ENCODE peak calls at places on chromosomes 12 and 14, in ten cellular contexts. I is HCT116, G is A549, P is sigmoid colon, R is K562, E is ovary, L is stomach, N is lower leg skin, A is transverse colon, U is heart left ventricle. V is an unnamed sample.

GRCh38 chr14:36132826-36133225 is 43.7 kb downstream of the PTCSC3 start:
- DNase-seq in U (no peak), G (no peak), L (no peak), I (no peak), R (no peak), A (no peak), E (no peak), P (no peak), N (no peak), V (no peak)

GRCh38 chr12:32179011-32179395 is 72.4 kb downstream of the BICD1 start:
- DNase-seq in U (no peak), P (no peak), G (no peak), R (no peak), E (no peak), N (no peak), A (no peak), L (no peak), I (no peak), V (no peak)

GRCh38 chr12:56687225-56688128 is 607 bp downstream of the PTGES3 start:
- DNase-seq in L (peak; percentile 64), E (peak; percentile 60), A (peak; percentile 69), N (peak; percentile 70), P (peak; percentile 81), I (no peak), R (peak; percentile 67), U (peak; percentile 62), G (peak; percentile 58), V (no peak)

GRCh38 chr12:126936181-126936851 is 1330.7 kb upstream of the TMEM132C start:
- DNase-seq in N (no peak), A (peak; percentile 33), R (no peak), E (no peak), P (peak; percentile 87), G (peak; percentile 39), L (no peak), U (peak; percentile 44), I (peak; percentile 19), V (peak; percentile 26)

GRCh38 chr14:73748858-73749357 is 34.7 kb upstream of the PNMA1 start:
- DNase-seq in G (no peak), E (no peak), A (no peak), L (no peak), R (no peak), U (no peak), P (no peak), N (no peak), I (no peak), V (no peak)

GRCh38 chr14:95037273-95037672 is 120.1 kb downstream of the DICER1 start:
- DNase-seq in E (no peak), U (no peak), N (no peak), R (no peak), P (no peak), A (no peak), I (no peak), L (no peak), G (no peak), V (no peak)

GRCh38 chr12:132723764-132724140 is 13.1 kb downstream of the PGAM5 start:
- DNase-seq in A (no peak), I (no peak), N (no peak), R (no peak), P (no peak), L (no peak), U (no peak), G (no peak), E (no peak), V (no peak)

GRCh38 chr12:117685115-117685926 is 283.5 kb downstream of the KSR2 start:
- DNase-seq in L (no peak), I (no peak), A (peak; percentile 66), E (no peak), N (peak; percentile 75), P (peak; percentile 80), R (peak; percentile 23), G (peak; percentile 96), U (no peak), V (peak; percentile 66)

GRCh38 chr12:93569656-93570551 is 2.6 kb upstream of the SOCS2 start:
- DNase-seq in U (peak; percentile 90), P (peak; percentile 95), L (peak; percentile 85), R (peak; percentile 85), E (peak; percentile 90), I (peak; percentile 72), A (peak; percentile 90), G (peak; percentile 91), N (peak; percentile 82), V (peak; percentile 75)
- TF ChIP-seq POLR2A in U (no peak), P (no peak), L (no peak), R (no peak), E (no peak), I (no peak), A (no peak), G (no peak), N (no peak), V (peak; percentile 34)

GRCh38 chr12:49672351-49673181 is 34.6 kb downstream of the FMNL3 start:
- DNase-seq in A (no peak), N (no peak), R (no peak), I (no peak), U (no peak), E (no peak), P (peak; percentile 61), G (no peak), L (no peak), V (no peak)

GRCh38 chr12:49673446-49674317 is 33.5 kb downstream of the FMNL3 start:
- DNase-seq in U (peak; percentile 93), L (peak; percentile 92), E (peak; percentile 93), I (no peak), P (peak; percentile 98), A (peak; percentile 86), N (peak; percentile 80), G (no peak), R (peak; percentile 87), V (peak; percentile 67)

GRCh38 chr12:49667319-49668090 is 39.7 kb downstream of the FMNL3 start:
- DNase-seq in E (no peak), I (no peak), N (no peak), P (no peak), G (no peak), R (no peak), L (no peak), U (no peak), A (no peak), V (no peak)

GRCh38 chr12:49674318-49674985 is 32.8 kb downstream of the FMNL3 start:
- DNase-seq in I (no peak), G (no peak), U (peak; percentile 54), R (no peak), P (no peak), L (no peak), A (no peak), E (no peak), N (no peak), V (no peak)

DNA sequence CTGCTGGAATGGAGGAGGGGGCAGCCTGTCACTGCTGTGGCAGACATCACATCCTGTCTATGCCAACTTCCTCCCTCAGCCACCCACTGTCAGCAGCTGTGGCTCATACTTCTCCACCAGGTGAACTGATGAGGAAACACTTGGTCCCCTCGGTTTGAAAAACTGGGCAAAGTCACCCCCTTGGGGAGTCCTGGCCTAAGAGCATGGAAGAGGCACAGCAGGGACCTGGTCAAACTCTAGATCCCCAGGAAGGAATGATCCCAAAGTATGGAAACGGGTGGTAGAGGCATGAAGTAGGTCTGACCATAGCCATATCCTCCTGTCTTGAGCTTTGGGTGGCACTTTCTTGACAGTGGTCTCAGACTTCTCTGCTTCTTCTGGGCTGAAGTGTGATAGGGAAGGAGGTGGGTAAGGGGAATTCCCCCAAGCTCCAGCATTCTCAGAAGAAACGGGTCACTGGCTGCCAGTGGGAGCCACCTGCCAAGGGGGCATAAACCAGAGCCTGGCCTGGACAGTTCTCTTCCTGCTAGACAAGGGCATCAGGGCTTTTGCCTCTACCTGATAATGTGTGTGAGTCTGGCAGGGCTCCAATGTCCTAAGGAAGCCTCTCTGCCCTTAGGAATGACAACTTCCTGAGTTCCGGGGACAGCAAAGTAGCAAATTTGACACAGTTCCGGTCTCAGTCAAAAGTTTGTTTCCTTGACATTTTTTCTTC is 36.0 kb downstream of the FMNL3 start:
- DNase-seq in I (no peak), L (peak; percentile 54), A (peak; percentile 27), N (no peak), G (no peak), E (peak; percentile 41), P (peak; percentile 60), R (no peak), U (no peak), V (no peak)
- TF ChIP-seq POLR2A in I (no peak), L (no peak), A (no peak), N (no peak), G (no peak), E (no peak), P (no peak), R (no peak), U (no peak), V (no peak)

DNA sequence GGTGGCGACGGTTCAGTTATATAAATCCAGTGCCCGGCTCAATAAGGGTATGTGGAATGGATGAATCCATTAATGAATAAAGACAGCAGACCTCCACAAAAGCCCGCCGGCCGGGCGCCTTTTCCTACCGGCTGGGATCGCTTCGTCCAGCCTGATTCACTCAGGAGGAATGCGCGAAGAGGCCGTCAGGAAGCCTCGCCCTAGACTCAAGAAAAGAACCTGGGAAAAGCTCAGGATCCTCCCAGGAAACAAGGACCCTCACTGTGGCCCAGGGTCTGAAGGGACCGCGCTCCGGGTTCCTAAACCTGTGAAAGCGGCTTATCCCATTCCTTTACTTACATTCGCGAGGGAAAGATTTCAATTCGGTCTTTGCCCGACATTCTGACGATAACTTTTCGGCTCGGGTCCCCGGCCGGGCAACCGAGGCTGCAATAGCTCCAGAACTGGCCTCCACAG is 257 bp downstream of the ATP6V1D start:
- DNase-seq in R (peak; percentile 16), N (peak; percentile 21), A (peak; percentile 24), L (no peak), I (no peak), E (peak; percentile 39), P (peak; percentile 68), U (no peak), G (no peak), V (peak; percentile 15)
- TF ChIP-seq POLR2A in R (no peak), N (no peak), A (peak; percentile 71), L (no peak), I (no peak), E (no peak), P (peak; percentile 48), U (no peak), G (no peak), V (peak; percentile 16)

GRCh38 chr12:122422769-122423257 is 344 bp upstream of the CLIP1 start:
- DNase-seq in N (no peak), I (no peak), L (no peak), R (no peak), U (peak; percentile 25), A (peak; percentile 39), P (peak; percentile 72), G (peak; percentile 76), E (peak; percentile 35), V (peak; percentile 36)

GRCh38 chr12:122421263-122421814 is 1.1 kb downstream of the CLIP1 start:
- DNase-seq in U (peak; percentile 43), P (peak; percentile 85), N (peak; percentile 58), I (no peak), G (peak; percentile 75), R (peak; percentile 38), E (peak; percentile 44), A (peak; percentile 52), L (peak; percentile 35), V (no peak)

GRCh38 chr12:122420471-122421262 is 1.8 kb downstream of the CLIP1 start:
- DNase-seq in P (peak; percentile 46), R (no peak), G (no peak), A (no peak), N (no peak), U (no peak), L (no peak), E (no peak), I (no peak), V (no peak)

GRCh38 chr12:122423258-122424165 is 1.0 kb upstream of the CLIP1 start:
- DNase-seq in R (no peak), I (peak; percentile 50), A (peak; percentile 31), L (no peak), P (peak; percentile 69), E (no peak), N (no peak), G (peak; percentile 77), U (peak; percentile 28), V (no peak)

GRCh38 chr12:122421815-122422737 is at the start of gene CLIP1:
- DNase-seq in E (peak; percentile 66), I (no peak), A (peak; percentile 70), N (peak; percentile 27), G (peak; percentile 79), U (peak; percentile 72), P (peak; percentile 82), R (peak; percentile 84), L (peak; percentile 72), V (peak; percentile 57)
- TF ChIP-seq POLR2A in E (peak; percentile 65), I (peak; percentile 28), A (peak; percentile 40), N (peak; percentile 31), G (peak; percentile 45), U (no peak), P (no peak), R (no peak), L (no peak), V (peak; percentile 77)